ENCODE peak calls at places on chromosomes 2 and 18, in six cellular contexts. One of them, this sample, is unnamed.

GRCh38 chr2:11004206-11004605 is 92.5 kb downstream of the KCNF1 start:
- DNase-seq in H1: no peak
- DNase-seq in K562: no peak
- DNase-seq in GM12892: no peak
- DNase-seq in HepG2: peak
- DNase-seq in GM12878: no peak
- DNase-seq in this sample: no peak

GRCh38 chr2:146077156-146077555 is 1557.2 kb upstream of the ZEB2 start:
- DNase-seq in H1: no peak
- DNase-seq in K562: no peak
- DNase-seq in GM12892: no peak
- DNase-seq in HepG2: no peak
- DNase-seq in GM12878: no peak
- DNase-seq in this sample: no peak

GRCh38 chr18:12657048-12657848 is 659 bp downstream of the SPIRE1 start:
- DNase-seq in H1: peak
- DNase-seq in K562: peak
- DNase-seq in GM12892: peak
- DNase-seq in HepG2: no peak
- DNase-seq in GM12878: no peak
- DNase-seq in this sample: peak

GRCh38 chr2:39508243-39508642 is 71.2 kb upstream of the MAP4K3 start:
- DNase-seq in H1: no peak
- DNase-seq in K562: no peak
- DNase-seq in GM12892: no peak
- DNase-seq in HepG2: no peak
- DNase-seq in GM12878: no peak
- DNase-seq in this sample: no peak

GRCh38 chr2:37322368-37322767 is 2.3 kb downstream of the PRKD3 start:
- DNase-seq in H1: no peak
- DNase-seq in K562: no peak
- DNase-seq in GM12892: no peak
- DNase-seq in HepG2: no peak
- DNase-seq in GM12878: no peak
- DNase-seq in this sample: no peak

GRCh38 chr18:12861637-12862036 is 22.4 kb downstream of the PTPN2 start:
- DNase-seq in H1: no peak
- DNase-seq in K562: no peak
- DNase-seq in GM12892: no peak
- DNase-seq in HepG2: no peak
- DNase-seq in GM12878: no peak
- DNase-seq in this sample: no peak

GRCh38 chr2:5144159-5144558 is 548.0 kb upstream of the SOX11 start:
- DNase-seq in H1: no peak
- DNase-seq in K562: no peak
- DNase-seq in GM12892: no peak
- DNase-seq in HepG2: no peak
- DNase-seq in GM12878: no peak
- DNase-seq in this sample: no peak

GRCh38 chr2:20424300-20425290 is 22.3 kb upstream of the RHOB start:
- DNase-seq in H1: no peak
- DNase-seq in K562: peak
- DNase-seq in GM12892: peak
- DNase-seq in HepG2: no peak
- DNase-seq in GM12878: peak
- DNase-seq in this sample: peak

GRCh38 chr2:160920791-160921303 is 239.4 kb upstream of the TANK start:
- DNase-seq in H1: no peak
- DNase-seq in K562: no peak
- DNase-seq in GM12892: no peak
- DNase-seq in HepG2: no peak
- DNase-seq in GM12878: no peak
- DNase-seq in this sample: no peak

GRCh38 chr2:16005389-16005788 is 65.0 kb downstream of the MYCN start:
- DNase-seq in H1: no peak
- DNase-seq in K562: no peak
- DNase-seq in GM12892: no peak
- DNase-seq in HepG2: no peak
- DNase-seq in GM12878: no peak
- DNase-seq in this sample: no peak
- TF ChIP-seq TAF1 in H1: no peak
- TF ChIP-seq TAF1 in K562: no peak
- TF ChIP-seq TAF1 in GM12892: no peak
- TF ChIP-seq TAF1 in HepG2: no peak
- TF ChIP-seq TAF1 in GM12878: no peak
- TF ChIP-seq TAF1 in this sample: no peak

DNA sequence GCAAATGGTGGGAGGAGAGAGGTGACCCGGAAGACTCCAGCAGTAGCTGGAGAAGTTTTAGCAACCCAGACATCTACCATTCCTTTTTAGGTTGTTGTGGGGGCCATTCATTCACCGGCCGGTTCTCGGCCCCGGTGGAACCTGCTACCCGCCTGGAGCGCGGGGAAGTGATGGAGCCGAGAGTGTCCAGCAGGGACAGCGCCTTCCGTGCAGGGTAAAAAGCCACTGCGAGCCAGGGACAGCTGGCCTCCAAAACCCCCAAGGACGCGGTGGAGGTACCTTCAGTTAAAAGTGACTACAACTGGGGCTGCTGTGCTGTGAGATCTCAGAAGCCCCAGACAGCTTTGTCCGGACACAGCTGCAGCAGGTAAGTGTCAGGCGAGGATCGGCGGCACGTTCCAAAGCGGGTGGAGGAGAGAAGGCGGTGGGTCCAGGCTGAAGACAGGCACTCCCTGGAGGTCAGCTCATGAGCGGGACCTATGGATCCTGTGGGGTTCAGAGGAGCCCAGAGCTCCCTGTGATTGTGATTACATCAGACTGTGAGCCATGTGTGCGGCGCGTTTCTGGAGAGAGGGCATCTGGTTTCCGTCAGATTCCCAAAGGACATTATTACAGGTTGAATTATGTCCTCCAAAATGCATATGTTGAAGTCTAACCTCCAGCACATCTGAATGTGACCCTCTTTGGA is 276.5 kb downstream of the EIPR1 start:
- DNase-seq in H1: no peak
- DNase-seq in K562: no peak
- DNase-seq in GM12892: no peak
- DNase-seq in HepG2: no peak
- DNase-seq in GM12878: no peak
- DNase-seq in this sample: no peak
- TF ChIP-seq POLR2AphosphoS5 in H1: no peak
- TF ChIP-seq POLR2AphosphoS5 in K562: no peak
- TF ChIP-seq POLR2AphosphoS5 in GM12892: no peak
- TF ChIP-seq POLR2AphosphoS5 in HepG2: no peak
- TF ChIP-seq POLR2AphosphoS5 in GM12878: no peak
- TF ChIP-seq POLR2AphosphoS5 in this sample: no peak

GRCh38 chr2:218444692-218445357 is 25.9 kb downstream of the VIL1 start:
- DNase-seq in H1: no peak
- DNase-seq in K562: no peak
- DNase-seq in GM12892: no peak
- DNase-seq in HepG2: peak
- DNase-seq in GM12878: no peak
- DNase-seq in this sample: no peak
- TF ChIP-seq POLR2A in H1: no peak
- TF ChIP-seq POLR2A in K562: no peak
- TF ChIP-seq POLR2A in GM12892: no peak
- TF ChIP-seq POLR2A in HepG2: peak
- TF ChIP-seq POLR2A in GM12878: no peak
- TF ChIP-seq POLR2A in this sample: no peak

GRCh38 chr2:715847-716573 is 38.8 kb upstream of the TMEM18 start:
- DNase-seq in H1: no peak
- DNase-seq in K562: peak
- DNase-seq in GM12892: no peak
- DNase-seq in HepG2: no peak
- DNase-seq in GM12878: no peak
- DNase-seq in this sample: no peak
- TF ChIP-seq TAF1 in H1: no peak
- TF ChIP-seq TAF1 in K562: no peak
- TF ChIP-seq TAF1 in GM12892: no peak
- TF ChIP-seq TAF1 in HepG2: no peak
- TF ChIP-seq TAF1 in GM12878: no peak
- TF ChIP-seq TAF1 in this sample: no peak

DNA sequence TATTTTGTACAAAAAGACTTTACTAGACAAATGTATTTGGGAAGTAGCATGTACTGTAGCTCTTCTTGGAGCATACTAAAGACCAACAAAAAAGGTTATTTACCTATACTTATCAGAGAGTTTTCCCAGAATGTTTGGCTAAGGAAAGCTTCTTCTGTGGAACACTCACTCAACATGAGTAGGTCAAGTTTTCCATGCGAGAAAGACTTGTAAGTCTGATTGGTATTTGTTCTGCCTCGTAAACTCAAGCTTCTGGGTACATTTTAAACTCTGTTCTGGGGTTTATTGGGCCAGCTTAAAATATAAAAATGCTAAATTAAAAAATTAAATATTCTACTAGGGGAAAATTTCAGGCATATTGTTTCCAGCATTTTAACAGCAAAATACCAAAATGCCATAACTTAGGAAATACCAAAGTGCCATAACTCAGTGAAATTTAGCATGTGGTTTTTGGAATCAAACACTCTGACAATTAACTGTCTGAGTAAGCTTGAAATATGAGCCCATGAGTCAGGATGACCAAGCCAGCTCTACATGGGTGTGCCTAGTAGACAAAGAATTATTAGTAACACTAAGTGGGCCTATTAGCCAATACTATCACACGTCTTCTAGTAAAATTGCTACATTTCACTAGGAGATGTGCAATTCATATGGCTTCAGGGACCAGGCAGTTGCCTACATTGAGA is 47.3 kb upstream of the SERPINE2 start:
- DNase-seq in H1: no peak
- DNase-seq in K562: no peak
- DNase-seq in GM12892: no peak
- DNase-seq in HepG2: peak
- DNase-seq in GM12878: no peak
- DNase-seq in this sample: no peak
- TF ChIP-seq POLR2AphosphoS5 in H1: no peak
- TF ChIP-seq POLR2AphosphoS5 in K562: no peak
- TF ChIP-seq POLR2AphosphoS5 in GM12892: no peak
- TF ChIP-seq POLR2AphosphoS5 in HepG2: no peak
- TF ChIP-seq POLR2AphosphoS5 in GM12878: no peak
- TF ChIP-seq POLR2AphosphoS5 in this sample: no peak

GRCh38 chr2:206765242-206766056 is at the start of the genes FASTKD2 and MDH1B:
- DNase-seq in H1: peak
- DNase-seq in K562: peak
- DNase-seq in GM12892: peak
- DNase-seq in HepG2: peak
- DNase-seq in GM12878: peak
- DNase-seq in this sample: peak
- TF ChIP-seq POLR2A in H1: peak
- TF ChIP-seq POLR2A in K562: peak
- TF ChIP-seq POLR2A in GM12892: peak
- TF ChIP-seq POLR2A in HepG2: peak
- TF ChIP-seq POLR2A in GM12878: peak
- TF ChIP-seq POLR2A in this sample: peak

GRCh38 chr2:73406996-73407395 is 21.4 kb downstream of the ALMS1 start:
- DNase-seq in H1: no peak
- DNase-seq in K562: no peak
- DNase-seq in GM12892: no peak
- DNase-seq in HepG2: no peak
- DNase-seq in GM12878: no peak
- DNase-seq in this sample: no peak
- TF ChIP-seq TAF1 in H1: no peak
- TF ChIP-seq TAF1 in K562: no peak
- TF ChIP-seq TAF1 in GM12892: no peak
- TF ChIP-seq TAF1 in HepG2: no peak
- TF ChIP-seq TAF1 in GM12878: no peak
- TF ChIP-seq TAF1 in this sample: no peak

DNA sequence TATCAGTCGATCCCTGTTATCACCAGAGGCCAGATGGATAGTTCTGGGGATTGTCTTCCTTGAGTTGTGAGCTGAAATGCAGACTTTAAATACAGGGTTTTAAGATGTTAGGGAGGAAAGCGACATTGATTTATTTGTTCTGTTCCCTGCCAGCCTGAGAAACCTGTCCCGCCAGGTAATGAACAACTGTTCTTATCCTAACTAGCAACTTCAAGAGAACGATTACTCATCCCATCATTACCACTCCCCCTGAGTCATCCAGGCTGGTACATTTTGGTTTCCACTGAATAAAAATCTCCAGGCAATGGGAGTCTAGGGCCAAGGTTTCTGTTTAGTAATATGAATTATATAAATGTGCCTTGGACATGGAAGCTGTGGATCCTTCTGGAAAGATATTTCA is 131.2 kb downstream of the LYPD6B start:
- DNase-seq in H1: no peak
- DNase-seq in K562: no peak
- DNase-seq in GM12892: no peak
- DNase-seq in HepG2: no peak
- DNase-seq in GM12878: no peak
- DNase-seq in this sample: no peak
- TF ChIP-seq POLR2AphosphoS5 in H1: no peak
- TF ChIP-seq POLR2AphosphoS5 in K562: no peak
- TF ChIP-seq POLR2AphosphoS5 in GM12892: no peak
- TF ChIP-seq POLR2AphosphoS5 in HepG2: no peak
- TF ChIP-seq POLR2AphosphoS5 in GM12878: no peak
- TF ChIP-seq POLR2AphosphoS5 in this sample: no peak

DNA sequence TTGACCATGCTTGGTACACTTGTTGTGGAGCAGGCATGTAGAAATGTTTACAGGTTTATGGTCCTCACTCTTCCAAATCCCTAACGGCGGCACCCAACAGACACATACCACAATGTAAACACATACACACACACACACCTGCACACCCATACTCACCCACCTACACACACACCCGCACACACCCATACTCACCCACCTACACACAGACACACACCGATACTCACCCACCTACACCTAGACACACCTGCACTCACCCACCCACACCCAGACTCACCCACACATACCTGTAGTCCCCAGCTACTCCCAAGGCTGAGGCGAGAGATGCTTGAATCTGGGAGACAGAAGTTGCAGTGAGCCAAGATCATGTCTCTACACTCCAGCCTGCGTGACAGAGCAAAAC is 1.5 kb upstream of the RAB6D start:
- DNase-seq in H1: no peak
- DNase-seq in K562: no peak
- DNase-seq in GM12892: no peak
- DNase-seq in HepG2: no peak
- DNase-seq in GM12878: no peak
- DNase-seq in this sample: no peak
- TF ChIP-seq POLR2A in H1: no peak
- TF ChIP-seq POLR2A in K562: no peak
- TF ChIP-seq POLR2A in GM12892: no peak
- TF ChIP-seq POLR2A in HepG2: no peak
- TF ChIP-seq POLR2A in GM12878: no peak
- TF ChIP-seq POLR2A in this sample: no peak

GRCh38 chr2:240460781-240461431 is 25.4 kb downstream of the GPC1 start:
- DNase-seq in H1: peak
- DNase-seq in K562: no peak
- DNase-seq in GM12892: no peak
- DNase-seq in HepG2: no peak
- DNase-seq in GM12878: no peak
- DNase-seq in this sample: no peak
- TF ChIP-seq TAF1 in H1: no peak
- TF ChIP-seq TAF1 in K562: no peak
- TF ChIP-seq TAF1 in GM12892: no peak
- TF ChIP-seq TAF1 in HepG2: no peak
- TF ChIP-seq TAF1 in GM12878: no peak
- TF ChIP-seq TAF1 in this sample: no peak

This sample was measured in GM12891.